ENCODE peak calls at places on chromosomes 16 and 17, in five cellular contexts. H, Q, B, Y and Z are unnamed samples.

GRCh38 chr17:74128456-74128855 is 75.0 kb upstream of the RPL38 start:
- DNase-seq in H (no peak), Q (no peak), B (no peak), Y (no peak), Z (no peak)

GRCh38 chr17:72126575-72127486 is 6.0 kb downstream of the SOX9 start:
- DNase-seq in H (peak; percentile 92), Q (peak; percentile 50), B (peak; percentile 97), Y (no peak), Z (no peak)

GRCh38 chr16:81703177-81704155 is 75.6 kb upstream of the PLCG2 start:
- DNase-seq in H (peak; percentile 96), Q (no peak), B (no peak), Y (no peak), Z (peak; percentile 73)

GRCh38 chr17:15918261-15918660 is 26.7 kb upstream of the ADORA2B start:
- DNase-seq in H (no peak), Q (no peak), B (no peak), Y (no peak), Z (no peak)

GRCh38 chr16:50616883-50617629 is 64.1 kb downstream of the SNX20 start:
- DNase-seq in H (peak; percentile 17), Q (no peak), B (no peak), Y (no peak), Z (no peak)

GRCh38 chr16:10957771-10958486 is 13.6 kb downstream of the CLEC16A start:
- DNase-seq in H (peak; percentile 58), Q (no peak), B (peak; percentile 64), Y (no peak), Z (no peak)

GRCh38 chr16:25735645-25736044 is 43.9 kb downstream of the HS3ST4 start:
- DNase-seq in H (no peak), Q (no peak), B (no peak), Y (no peak), Z (no peak)

GRCh38 chr17:63699638-63700527 is at the start of gene LIMD2:
- DNase-seq in H (peak; percentile 37), Q (peak; percentile 39), B (no peak), Y (peak; percentile 69), Z (peak; percentile 91)

GRCh38 chr16:88854306-88855111 is 2.2 kb downstream of the GALNS start:
- DNase-seq in H (no peak), Q (no peak), B (no peak), Y (no peak), Z (peak; percentile 60)

GRCh38 chr17:29977836-29978235 is 36.4 kb downstream of the EFCAB5 start:
- DNase-seq in H (peak; percentile 74), Q (no peak), B (no peak), Y (no peak), Z (no peak)

DNA sequence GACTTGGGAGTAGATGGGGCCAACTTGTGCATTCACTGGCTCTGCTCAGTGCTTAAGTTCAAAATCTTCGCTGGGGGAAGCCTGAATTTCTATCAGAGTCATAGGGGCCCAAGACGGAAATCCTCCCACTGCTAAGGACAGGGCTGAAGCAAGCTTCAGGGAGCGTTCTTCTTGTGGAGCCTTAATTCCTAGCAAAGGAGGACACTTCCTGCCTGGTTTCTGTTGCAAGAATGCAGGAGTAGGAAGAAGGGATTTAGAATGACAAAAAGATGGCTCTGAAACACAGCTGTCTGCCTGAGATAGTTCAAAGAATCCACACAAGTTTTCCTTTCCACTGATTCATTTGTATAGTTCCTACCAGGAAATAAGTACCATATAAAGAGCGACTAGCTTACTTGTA is 26.4 kb downstream of the PSME3IP1 start:
- DNase-seq in H (no peak), Q (no peak), B (no peak), Y (no peak), Z (no peak)
- H3K27ac ChIP-seq in H (no peak overlapping the region), Q (no peak overlapping the region), B (no peak overlapping the region), Y (peak overlapping the region; percentile 28), Z (no peak overlapping the region)

DNA sequence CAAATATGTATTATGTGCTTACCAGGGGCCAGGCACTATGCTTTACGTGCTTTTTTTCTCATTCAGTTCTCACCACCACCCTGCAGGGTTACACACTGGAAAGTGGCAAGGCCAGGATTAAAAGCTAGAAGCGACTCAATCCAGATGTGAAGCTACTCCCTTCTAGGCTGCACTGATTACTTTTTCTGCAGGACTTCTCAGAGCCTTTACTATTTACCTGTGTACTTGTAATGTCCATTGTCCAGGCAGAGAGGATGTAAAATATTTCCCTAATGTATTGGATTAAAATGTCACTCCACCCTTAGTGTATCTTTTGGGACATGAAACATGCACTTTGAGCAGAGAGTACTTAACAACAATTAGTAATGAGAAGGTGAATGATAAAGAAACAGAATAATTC is 287.5 kb upstream of the EEF2KMT start:
- DNase-seq in H (no peak), Q (no peak), B (no peak), Y (no peak), Z (no peak)
- H3K27ac ChIP-seq in H (no peak overlapping the region), Q (no peak overlapping the region), B (no peak overlapping the region), Y (no peak overlapping the region), Z (no peak overlapping the region)

GRCh38 chr16:74713876-74714275 is 13.2 kb upstream of the MLKL start:
- DNase-seq in H (no peak), Q (no peak), B (no peak), Y (no peak), Z (no peak)

GRCh38 chr16:74710401-74710800 is 9.7 kb upstream of the MLKL start:
- DNase-seq in H (no peak), Q (no peak), B (no peak), Y (no peak), Z (no peak)

GRCh38 chr16:74713325-74713724 is 12.7 kb upstream of the MLKL start:
- DNase-seq in H (no peak), Q (no peak), B (no peak), Y (no peak), Z (no peak)

GRCh38 chr16:74711938-74712337 is 11.3 kb upstream of the MLKL start:
- DNase-seq in H (no peak), Q (no peak), B (no peak), Y (no peak), Z (no peak)

DNA sequence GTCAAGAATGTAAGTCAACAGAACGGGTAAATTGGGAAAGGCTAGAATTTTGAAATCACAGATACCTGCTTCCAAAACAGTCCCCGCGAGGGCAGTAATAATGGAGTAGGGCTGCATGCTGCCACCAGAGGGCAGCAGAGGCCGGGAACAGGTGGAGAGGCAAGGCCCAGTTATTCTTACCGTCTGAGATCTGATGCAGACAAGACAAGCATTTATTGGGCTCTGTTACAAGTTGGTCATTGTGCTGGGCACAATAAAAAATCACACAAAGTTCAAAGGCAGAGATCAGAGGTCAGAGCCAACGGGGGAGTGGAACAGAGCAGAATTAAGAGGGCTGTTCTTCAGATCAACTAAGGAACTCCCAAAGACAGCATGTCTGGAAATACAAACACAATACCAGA is 8.8 kb upstream of the MLKL start:
- DNase-seq in H (peak; percentile 50), Q (peak; percentile 69), B (peak; percentile 81), Y (peak; percentile 80), Z (peak; percentile 91)
- H3K27ac ChIP-seq in H (no peak overlapping the region), Q (no peak overlapping the region), B (no peak overlapping the region), Y (no peak overlapping the region), Z (no peak overlapping the region)

GRCh38 chr17:924711-925480 is 54.7 kb downstream of the NXN start:
- DNase-seq in H (no peak), Q (no peak), B (peak; percentile 78), Y (no peak), Z (no peak)

GRCh38 chr17:927611-928461 is 51.7 kb downstream of the NXN start:
- DNase-seq in H (peak; percentile 99), Q (no peak), B (peak; percentile 97), Y (no peak), Z (no peak)

GRCh38 chr17:929547-929946 is 50.0 kb downstream of the NXN start:
- DNase-seq in H (no peak), Q (no peak), B (no peak), Y (no peak), Z (no peak)

GRCh38 chr17:923633-924032 is 55.9 kb downstream of the NXN start:
- DNase-seq in H (no peak), Q (no peak), B (no peak), Y (no peak), Z (no peak)

GRCh38 chr17:925846-926245 is 53.7 kb downstream of the NXN start:
- DNase-seq in H (no peak), Q (no peak), B (no peak), Y (no peak), Z (no peak)
- H3K27ac ChIP-seq in H (no peak overlapping the region), Q (no peak overlapping the region), B (no peak overlapping the region), Y (no peak overlapping the region), Z (no peak overlapping the region)

DNA sequence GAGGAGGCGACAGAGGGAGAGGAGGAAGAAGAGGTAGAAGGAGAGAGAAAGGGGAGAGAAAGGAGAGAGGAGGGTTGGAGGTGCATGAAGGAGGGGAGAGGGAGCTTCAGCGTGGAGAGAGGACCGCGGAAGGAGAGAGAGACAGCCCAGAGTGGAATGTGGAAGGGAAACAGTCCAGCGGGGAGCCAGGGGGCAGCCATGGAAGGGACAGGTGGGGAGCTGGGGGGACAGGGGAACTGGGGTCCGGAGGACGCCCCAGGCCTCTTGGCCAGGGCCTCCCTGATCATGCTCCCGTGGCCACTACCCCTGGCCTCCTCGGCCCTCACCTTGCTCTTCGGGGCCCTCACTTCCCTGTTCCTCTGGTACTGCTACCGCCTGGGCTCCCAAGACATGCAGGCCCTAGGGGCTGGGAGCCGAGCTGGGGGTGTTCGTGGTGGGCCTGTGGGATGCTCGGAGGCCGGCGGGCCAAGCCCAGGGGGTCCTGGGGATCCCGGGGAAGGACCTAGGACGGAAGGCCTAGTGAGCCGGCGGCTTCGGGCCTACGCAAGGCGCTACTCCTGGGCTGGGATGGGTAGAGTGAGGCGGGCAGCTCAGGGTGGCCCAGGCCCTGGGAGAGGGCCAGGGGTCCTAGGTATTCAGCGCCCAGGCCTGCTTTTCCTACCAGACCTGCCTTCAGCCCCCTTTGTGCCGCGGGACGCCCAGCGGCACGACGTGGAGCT is 759 bp downstream of the ASPHD1 start:
- DNase-seq in H (no peak), Q (no peak), B (no peak), Y (no peak), Z (no peak)
- H3K27ac ChIP-seq in H (peak overlapping the region; percentile 62), Q (peak overlapping the region; percentile 82), B (no peak overlapping the region), Y (no peak overlapping the region), Z (no peak overlapping the region)

DNA sequence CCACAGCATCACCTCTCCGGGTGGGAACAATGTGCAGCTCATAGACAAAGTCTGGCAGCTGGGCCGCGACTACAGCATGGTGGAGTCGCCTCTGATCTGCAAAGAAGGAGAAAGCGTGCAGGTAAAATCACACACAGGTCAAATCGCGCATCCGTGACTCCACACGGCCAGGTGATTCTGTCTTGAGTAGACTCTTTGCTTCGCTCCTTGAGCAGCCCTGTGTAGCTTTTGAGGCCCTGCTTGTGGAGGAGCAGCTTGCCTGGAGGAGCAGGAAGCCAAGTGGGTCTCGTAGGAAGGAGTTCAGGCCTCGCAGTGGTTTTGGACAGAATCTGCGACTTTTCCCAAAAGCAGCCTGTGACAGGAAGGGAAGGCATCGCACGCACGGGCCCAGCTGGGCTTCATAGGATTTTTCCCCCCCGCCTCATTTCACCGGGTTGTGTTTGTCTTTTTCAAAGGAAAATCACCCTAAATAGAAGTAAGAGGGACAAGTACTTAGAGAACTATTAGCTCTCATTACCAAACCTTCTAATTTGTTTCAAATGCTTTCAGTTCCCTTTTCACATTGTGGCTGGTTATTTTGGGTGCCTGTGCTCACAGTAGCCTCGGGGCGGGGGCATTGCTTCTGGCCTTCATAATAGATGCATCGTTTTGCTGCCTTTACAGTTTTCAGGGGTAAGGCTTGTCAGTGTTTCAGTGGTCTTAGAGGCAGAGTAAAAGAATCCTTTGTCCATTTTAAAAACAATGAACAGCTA is 71.5 kb downstream of the SEC14L1 start:
- DNase-seq in H (no peak), Q (no peak), B (no peak), Y (no peak), Z (peak; percentile 67)
- H3K27ac ChIP-seq in H (no peak overlapping the region), Q (no peak overlapping the region), B (no peak overlapping the region), Y (peak overlapping the region; percentile 77), Z (no peak overlapping the region)